ENCODE peak calls at places on chromosomes 3 and 15, in eight cellular contexts. One of them, this sample, is unnamed.

GRCh38 chr3:126056123-126056522 is 27.8 kb downstream of the SLC41A3 start:
- DNase-seq in gastrocnemius medialis: no peak
- DNase-seq in foreskin keratinocyte: no peak
- DNase-seq in psoas muscle: no peak
- DNase-seq in aorta: no peak
- DNase-seq in CD8-positive, alpha-beta T cell: no peak
- DNase-seq in A549: no peak
- DNase-seq in GM23338: no peak
- DNase-seq in this sample: no peak

GRCh38 chr3:37308247-37308646 is 133.9 kb upstream of the LRRFIP2 start:
- DNase-seq in psoas muscle: no peak
- DNase-seq in foreskin keratinocyte: no peak
- DNase-seq in aorta: no peak
- DNase-seq in gastrocnemius medialis: no peak
- DNase-seq in GM23338: peak; percentile 53
- DNase-seq in A549: peak; percentile 11
- DNase-seq in CD8-positive, alpha-beta T cell: no peak
- DNase-seq in this sample: no peak

GRCh38 chr3:54914180-54914579 is 13.7 kb downstream of the LRTM1 start:
- DNase-seq in gastrocnemius medialis: no peak
- DNase-seq in aorta: no peak
- DNase-seq in GM23338: no peak
- DNase-seq in psoas muscle: no peak
- DNase-seq in CD8-positive, alpha-beta T cell: no peak
- DNase-seq in foreskin keratinocyte: no peak
- DNase-seq in A549: no peak
- DNase-seq in this sample: no peak

GRCh38 chr3:56769125-56769709 is 32.5 kb downstream of the ARHGEF3 start:
- DNase-seq in gastrocnemius medialis: no peak
- DNase-seq in A549: no peak
- DNase-seq in foreskin keratinocyte: no peak
- DNase-seq in psoas muscle: no peak
- DNase-seq in GM23338: no peak
- DNase-seq in aorta: no peak
- DNase-seq in CD8-positive, alpha-beta T cell: no peak
- DNase-seq in this sample: no peak

GRCh38 chr3:112579697-112580096 is 17.9 kb downstream of the SLC35A5 start:
- DNase-seq in psoas muscle: no peak
- DNase-seq in CD8-positive, alpha-beta T cell: no peak
- DNase-seq in GM23338: no peak
- DNase-seq in aorta: no peak
- DNase-seq in gastrocnemius medialis: no peak
- DNase-seq in A549: no peak
- DNase-seq in foreskin keratinocyte: peak; percentile 26
- DNase-seq in this sample: no peak

GRCh38 chr3:147962408-147963164 is 553.4 kb downstream of the ZIC1 start:
- DNase-seq in gastrocnemius medialis: no peak
- DNase-seq in psoas muscle: no peak
- DNase-seq in CD8-positive, alpha-beta T cell: no peak
- DNase-seq in A549: no peak
- DNase-seq in GM23338: peak; percentile 36
- DNase-seq in aorta: no peak
- DNase-seq in foreskin keratinocyte: no peak
- DNase-seq in this sample: no peak

GRCh38 chr3:99929409-99930139 is 111.9 kb downstream of the CMSS1 start:
- DNase-seq in gastrocnemius medialis: no peak
- DNase-seq in GM23338: no peak
- DNase-seq in psoas muscle: peak; percentile 65
- DNase-seq in foreskin keratinocyte: peak; percentile 90
- DNase-seq in A549: no peak
- DNase-seq in CD8-positive, alpha-beta T cell: no peak
- DNase-seq in aorta: peak; percentile 56
- DNase-seq in this sample: peak; percentile 47

GRCh38 chr15:26201177-26201858 is 338.2 kb upstream of the ATP10A start:
- DNase-seq in gastrocnemius medialis: no peak
- DNase-seq in A549: no peak
- DNase-seq in aorta: no peak
- DNase-seq in psoas muscle: no peak
- DNase-seq in CD8-positive, alpha-beta T cell: no peak
- DNase-seq in foreskin keratinocyte: no peak
- DNase-seq in GM23338: peak; percentile 46
- DNase-seq in this sample: no peak

GRCh38 chr15:68652141-68652540 is 73.3 kb downstream of the CORO2B start:
- DNase-seq in CD8-positive, alpha-beta T cell: no peak
- DNase-seq in psoas muscle: no peak
- DNase-seq in A549: no peak
- DNase-seq in gastrocnemius medialis: no peak
- DNase-seq in GM23338: no peak
- DNase-seq in foreskin keratinocyte: peak; percentile 26
- DNase-seq in aorta: no peak
- DNase-seq in this sample: peak; percentile 10

GRCh38 chr3:52005571-52005986 is 9.9 kb upstream of the RPL29 start:
- DNase-seq in aorta: no peak
- DNase-seq in psoas muscle: no peak
- DNase-seq in CD8-positive, alpha-beta T cell: no peak
- DNase-seq in GM23338: peak; percentile 85
- DNase-seq in A549: no peak
- DNase-seq in gastrocnemius medialis: no peak
- DNase-seq in foreskin keratinocyte: no peak
- DNase-seq in this sample: no peak

GRCh38 chr3:16788440-16789057 is 96.2 kb upstream of the PLCL2 start:
- DNase-seq in psoas muscle: no peak
- DNase-seq in CD8-positive, alpha-beta T cell: no peak
- DNase-seq in GM23338: no peak
- DNase-seq in foreskin keratinocyte: no peak
- DNase-seq in A549: no peak
- DNase-seq in aorta: no peak
- DNase-seq in gastrocnemius medialis: no peak
- DNase-seq in this sample: no peak

GRCh38 chr3:116863842-116864626 is 154.5 kb downstream of the TUSC7 start:
- DNase-seq in foreskin keratinocyte: peak; percentile 58
- DNase-seq in CD8-positive, alpha-beta T cell: no peak
- DNase-seq in gastrocnemius medialis: no peak
- DNase-seq in aorta: no peak
- DNase-seq in A549: peak; percentile 51
- DNase-seq in GM23338: peak; percentile 75
- DNase-seq in psoas muscle: no peak
- DNase-seq in this sample: no peak

GRCh38 chr3:126014252-126014651 is 45.3 kb downstream of the ROPN1B start:
- DNase-seq in GM23338: no peak
- DNase-seq in A549: no peak
- DNase-seq in foreskin keratinocyte: peak; percentile 43
- DNase-seq in aorta: no peak
- DNase-seq in CD8-positive, alpha-beta T cell: no peak
- DNase-seq in gastrocnemius medialis: no peak
- DNase-seq in psoas muscle: no peak
- DNase-seq in this sample: no peak

GRCh38 chr3:75048650-75049049 is 434.2 kb upstream of the CNTN3 start:
- DNase-seq in aorta: no peak
- DNase-seq in A549: peak; percentile 6
- DNase-seq in GM23338: no peak
- DNase-seq in foreskin keratinocyte: peak; percentile 88
- DNase-seq in psoas muscle: no peak
- DNase-seq in gastrocnemius medialis: no peak
- DNase-seq in CD8-positive, alpha-beta T cell: no peak
- DNase-seq in this sample: no peak

GRCh38 chr15:99692825-99693224 is 40.4 kb downstream of the LYSMD4 start:
- DNase-seq in foreskin keratinocyte: peak; percentile 30
- DNase-seq in GM23338: no peak
- DNase-seq in gastrocnemius medialis: no peak
- DNase-seq in psoas muscle: no peak
- DNase-seq in A549: no peak
- DNase-seq in CD8-positive, alpha-beta T cell: no peak
- DNase-seq in aorta: no peak
- DNase-seq in this sample: no peak

GRCh38 chr3:184563569-184563925 is 2.0 kb downstream of the EPHB3 start:
- DNase-seq in aorta: peak; percentile 47
- DNase-seq in gastrocnemius medialis: no peak
- DNase-seq in foreskin keratinocyte: peak; percentile 9
- DNase-seq in A549: no peak
- DNase-seq in psoas muscle: no peak
- DNase-seq in GM23338: no peak
- DNase-seq in CD8-positive, alpha-beta T cell: no peak
- DNase-seq in this sample: no peak

DNA sequence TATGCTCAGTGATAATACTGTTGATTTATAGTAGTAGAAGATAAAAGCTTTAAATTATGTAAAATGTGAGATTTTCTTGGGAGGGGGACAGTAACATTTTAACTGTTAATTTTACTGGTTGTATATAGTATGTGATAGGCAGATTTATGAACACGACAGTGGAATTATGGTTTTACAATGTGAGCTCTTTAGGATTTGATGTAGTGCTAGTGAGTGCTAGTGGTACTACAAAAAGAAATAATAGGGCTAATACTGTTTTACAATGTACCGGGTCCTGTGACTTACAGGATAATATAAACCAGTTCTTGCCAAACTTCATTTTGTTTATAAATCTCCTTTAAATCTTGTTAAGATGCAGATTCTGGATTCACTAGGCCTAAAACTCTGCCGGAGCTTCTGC is 165.7 kb downstream of the TCF12 start:
- DNase-seq in GM23338: no peak
- DNase-seq in foreskin keratinocyte: no peak
- DNase-seq in aorta: no peak
- DNase-seq in CD8-positive, alpha-beta T cell: no peak
- DNase-seq in psoas muscle: no peak
- DNase-seq in A549: no peak
- DNase-seq in gastrocnemius medialis: no peak
- DNase-seq in this sample: no peak
- H3K4me1 ChIP-seq in GM23338: peaks cover 12% of the 10 kb centered on the region
- H3K4me1 ChIP-seq in foreskin keratinocyte: no peaks in the 10 kb centered on the region
- H3K4me1 ChIP-seq in aorta: peaks cover 2% of the 10 kb centered on the region
- H3K4me1 ChIP-seq in CD8-positive, alpha-beta T cell: peaks cover 4% of the 10 kb centered on the region
- H3K4me1 ChIP-seq in psoas muscle: peaks cover 8% of the 10 kb centered on the region
- H3K4me1 ChIP-seq in A549: peaks cover 17% of the 10 kb centered on the region
- H3K4me1 ChIP-seq in gastrocnemius medialis: peaks cover 16% of the 10 kb centered on the region
- H3K4me1 ChIP-seq in this sample: no peaks in the 10 kb centered on the region

DNA sequence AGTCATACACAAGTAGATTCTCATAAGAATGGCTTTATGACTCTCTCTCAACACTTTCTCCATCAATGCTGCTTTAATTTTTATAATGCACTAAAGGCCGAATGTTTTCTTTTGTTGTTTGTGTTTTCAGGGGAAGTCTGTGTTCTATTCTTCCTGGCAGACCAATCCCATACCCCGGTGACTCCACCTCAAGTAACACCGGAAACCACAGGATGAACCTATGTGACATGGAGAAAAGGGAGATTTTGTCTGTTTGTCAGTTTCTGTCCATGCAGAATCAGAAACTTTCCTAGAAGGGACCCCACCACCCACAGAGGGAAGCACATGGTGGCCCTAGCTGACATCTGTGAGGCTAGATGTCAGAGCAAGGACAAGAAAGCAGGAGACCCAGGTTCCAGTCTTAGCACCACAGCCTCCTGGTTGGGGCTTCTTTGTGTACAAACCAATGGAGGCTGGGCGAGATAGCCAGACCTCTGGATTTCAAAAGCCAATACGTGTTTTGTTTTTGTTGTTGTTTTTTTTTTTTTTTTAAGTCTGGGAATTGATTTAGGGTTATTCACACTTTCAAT is 109.0 kb downstream of the OSBPL10 start:
- DNase-seq in GM23338: no peak
- DNase-seq in CD8-positive, alpha-beta T cell: no peak
- DNase-seq in psoas muscle: no peak
- DNase-seq in gastrocnemius medialis: no peak
- DNase-seq in foreskin keratinocyte: no peak
- DNase-seq in A549: no peak
- DNase-seq in aorta: no peak
- DNase-seq in this sample: no peak
- H3K4me1 ChIP-seq in GM23338: peaks cover 22% of the 10 kb centered on the region
- H3K4me1 ChIP-seq in CD8-positive, alpha-beta T cell: no peaks in the 10 kb centered on the region
- H3K4me1 ChIP-seq in psoas muscle: no peaks in the 10 kb centered on the region
- H3K4me1 ChIP-seq in gastrocnemius medialis: no peaks in the 10 kb centered on the region
- H3K4me1 ChIP-seq in foreskin keratinocyte: peaks cover 22% of the 10 kb centered on the region
- H3K4me1 ChIP-seq in A549: peaks cover 12% of the 10 kb centered on the region
- H3K4me1 ChIP-seq in aorta: no peaks in the 10 kb centered on the region
- H3K4me1 ChIP-seq in this sample: no peaks in the 10 kb centered on the region

DNA sequence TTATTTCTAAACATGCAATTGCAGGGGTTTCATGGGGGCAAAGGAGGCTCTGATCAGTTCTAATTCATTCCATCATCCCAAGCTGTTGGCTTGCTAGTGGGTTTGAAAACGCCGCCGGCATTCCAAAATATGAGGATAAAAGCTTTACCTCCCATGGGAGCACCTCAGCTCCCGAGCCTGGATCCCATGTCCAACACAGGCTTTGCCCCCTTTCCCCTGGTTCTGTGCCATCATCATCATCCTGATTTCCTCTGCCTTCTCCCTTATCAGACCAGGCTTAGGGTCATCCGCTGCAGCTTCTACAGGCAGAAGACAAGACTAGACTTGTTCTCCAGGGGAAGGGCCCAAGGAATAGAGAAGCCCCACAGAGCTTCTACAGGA is 25.4 kb downstream of the SH3BP5 start:
- DNase-seq in A549: no peak
- DNase-seq in GM23338: no peak
- DNase-seq in foreskin keratinocyte: no peak
- DNase-seq in psoas muscle: no peak
- DNase-seq in CD8-positive, alpha-beta T cell: no peak
- DNase-seq in gastrocnemius medialis: no peak
- DNase-seq in aorta: no peak
- DNase-seq in this sample: peak; percentile 56
- H3K4me1 ChIP-seq in A549: peaks cover 30% of the 10 kb centered on the region
- H3K4me1 ChIP-seq in GM23338: peaks cover 19% of the 10 kb centered on the region
- H3K4me1 ChIP-seq in foreskin keratinocyte: peaks cover 15% of the 10 kb centered on the region
- H3K4me1 ChIP-seq in psoas muscle: no peaks in the 10 kb centered on the region
- H3K4me1 ChIP-seq in CD8-positive, alpha-beta T cell: peaks cover 38% of the 10 kb centered on the region
- H3K4me1 ChIP-seq in gastrocnemius medialis: peaks cover 26% of the 10 kb centered on the region
- H3K4me1 ChIP-seq in aorta: no peaks in the 10 kb centered on the region
- H3K4me1 ChIP-seq in this sample: no peaks in the 10 kb centered on the region

DNA sequence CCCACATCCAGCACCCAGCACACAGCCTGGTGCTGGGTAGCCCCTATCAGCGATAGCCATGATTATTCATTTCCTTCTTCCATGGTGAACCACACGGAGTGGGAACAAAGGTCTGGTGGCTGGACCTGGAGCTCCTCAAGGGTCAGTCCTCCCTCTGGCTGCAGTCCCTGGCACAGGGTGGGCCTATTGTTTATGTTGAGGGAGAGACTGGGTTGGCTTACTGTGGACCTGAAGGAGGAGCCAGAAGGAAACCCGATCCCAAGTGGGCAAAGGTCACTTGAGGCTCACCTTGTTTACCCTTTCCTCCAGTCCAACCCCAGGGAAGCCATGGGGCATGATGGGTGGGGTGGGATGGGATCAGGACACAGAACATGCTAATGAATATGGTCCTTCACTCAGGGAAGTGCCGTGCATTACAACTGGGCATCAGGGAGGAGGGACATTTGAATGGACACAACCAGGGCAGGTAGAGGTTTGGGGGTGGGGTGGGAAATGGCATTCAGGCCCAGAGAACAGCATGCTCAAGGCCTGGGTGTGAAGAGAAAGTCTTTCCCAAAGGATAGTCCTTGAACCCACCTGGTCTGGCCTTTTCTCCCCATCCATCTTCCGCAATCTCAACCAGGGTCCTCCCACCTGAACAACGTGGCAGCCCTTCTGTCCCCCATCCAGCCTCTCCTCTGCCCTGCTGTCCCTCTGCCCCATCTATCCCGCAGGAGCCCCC is 1.4 kb upstream of the PRKCD start:
- DNase-seq in aorta: no peak
- DNase-seq in psoas muscle: no peak
- DNase-seq in GM23338: peak; percentile 75
- DNase-seq in foreskin keratinocyte: no peak
- DNase-seq in gastrocnemius medialis: no peak
- DNase-seq in A549: peak; percentile 20
- DNase-seq in CD8-positive, alpha-beta T cell: no peak
- DNase-seq in this sample: no peak
- H3K4me1 ChIP-seq in aorta: no peaks in the 10 kb centered on the region
- H3K4me1 ChIP-seq in psoas muscle: peaks cover 22% of the 10 kb centered on the region
- H3K4me1 ChIP-seq in GM23338: peaks cover 33% of the 10 kb centered on the region
- H3K4me1 ChIP-seq in foreskin keratinocyte: peaks cover under 1% of the 10 kb centered on the region
- H3K4me1 ChIP-seq in gastrocnemius medialis: peaks cover 27% of the 10 kb centered on the region
- H3K4me1 ChIP-seq in A549: peaks cover 29% of the 10 kb centered on the region
- H3K4me1 ChIP-seq in CD8-positive, alpha-beta T cell: peaks cover 29% of the 10 kb centered on the region
- H3K4me1 ChIP-seq in this sample: peaks cover 51% of the 10 kb centered on the region

GRCh38 chr3:2523251-2523836 is 424.7 kb downstream of the CNTN4 start:
- DNase-seq in A549: no peak
- DNase-seq in psoas muscle: no peak
- DNase-seq in GM23338: no peak
- DNase-seq in foreskin keratinocyte: no peak
- DNase-seq in gastrocnemius medialis: no peak
- DNase-seq in aorta: no peak
- DNase-seq in CD8-positive, alpha-beta T cell: no peak
- DNase-seq in this sample: no peak
- H3K4me1 ChIP-seq in A549: no peaks in the 10 kb centered on the region
- H3K4me1 ChIP-seq in psoas muscle: no peaks in the 10 kb centered on the region
- H3K4me1 ChIP-seq in GM23338: no peaks in the 10 kb centered on the region
- H3K4me1 ChIP-seq in foreskin keratinocyte: no peaks in the 10 kb centered on the region
- H3K4me1 ChIP-seq in gastrocnemius medialis: no peaks in the 10 kb centered on the region
- H3K4me1 ChIP-seq in aorta: peaks cover 1% of the 10 kb centered on the region
- H3K4me1 ChIP-seq in CD8-positive, alpha-beta T cell: no peaks in the 10 kb centered on the region
- H3K4me1 ChIP-seq in this sample: no peaks in the 10 kb centered on the region